ENCODE peak calls at places on chromosome 2, in eight cellular contexts. F is H7, D is AG10803, Q is left kidney, W is right cardiac atrium, A is C1 segment of cervical spinal cord, I is GM20000, O is Kasumi-1. L is an unnamed sample.

GRCh38 chr2:206979365-206979764 is 40.0 kb downstream of the CPO start:
- DNase-seq in W (no peak), D (no peak), Q (no peak), O (no peak), I (no peak), A (no peak), F (no peak), L (no peak)

GRCh38 chr2:74502720-74503505 is 3.5 kb upstream of the LBX2 start:
- DNase-seq in A (no peak), D (peak), F (peak), Q (peak), O (peak), I (peak), W (peak), L (peak)

GRCh38 chr2:168494190-168494711 is 38.2 kb downstream of the CERS6 start:
- DNase-seq in F (no peak), A (no peak), I (no peak), O (peak), D (no peak), W (no peak), Q (no peak), L (no peak)

GRCh38 chr2:55493220-55493619 is 26.3 kb upstream of the CFAP36 start:
- DNase-seq in D (no peak), O (no peak), A (no peak), F (no peak), I (no peak), Q (no peak), W (no peak), L (no peak)

GRCh38 chr2:226655871-226656270 is 143.7 kb downstream of the IRS1 start:
- DNase-seq in A (no peak), Q (no peak), F (no peak), O (no peak), I (no peak), D (peak), W (no peak), L (no peak)

GRCh38 chr2:241074065-241074818 is 27.8 kb downstream of the MTERF4 start:
- DNase-seq in F (no peak), I (no peak), W (no peak), A (no peak), Q (no peak), D (no peak), O (no peak), L (no peak)

GRCh38 chr2:51795248-51795888 is 763.4 kb upstream of the NRXN1 start:
- DNase-seq in D (no peak), Q (peak), A (no peak), O (peak), F (peak), W (no peak), I (no peak), L (no peak)

GRCh38 chr2:12277305-12278034 is 439.3 kb upstream of the TRIB2 start:
- DNase-seq in I (no peak), Q (no peak), D (no peak), W (no peak), O (no peak), F (no peak), A (no peak), L (no peak)

GRCh38 chr2:236656166-236656565 is 86.5 kb downstream of the ACKR3 start:
- DNase-seq in F (no peak), O (no peak), I (no peak), W (no peak), D (no peak), Q (no peak), A (no peak), L (no peak)

GRCh38 chr2:19881221-19881620 is 20.6 kb downstream of the TTC32 start:
- DNase-seq in W (no peak), O (no peak), I (no peak), F (no peak), A (no peak), Q (no peak), D (no peak), L (no peak)

GRCh38 chr2:20929721-20930120 is 106.8 kb upstream of the LDAH start:
- DNase-seq in Q (no peak), I (no peak), A (no peak), F (no peak), D (no peak), O (no peak), W (no peak), L (no peak)

GRCh38 chr2:208183526-208183925 is 6.3 kb downstream of the C2orf80 start:
- DNase-seq in A (no peak), Q (no peak), I (no peak), W (no peak), D (no peak), F (peak), O (no peak), L (no peak)

GRCh38 chr2:43848174-43848573 is 9.4 kb downstream of the ABCG8 start:
- DNase-seq in A (no peak), Q (peak), F (peak), D (no peak), O (peak), I (peak), W (no peak), L (no peak)

GRCh38 chr2:70560452-70560851 is 6.8 kb upstream of the TGFA start:
- DNase-seq in I (no peak), Q (no peak), W (no peak), O (no peak), F (no peak), A (no peak), D (no peak), L (no peak)

GRCh38 chr2:151156943-151157705 is 104.5 kb downstream of the RBM43 start:
- DNase-seq in Q (no peak), A (no peak), I (no peak), F (no peak), O (no peak), W (no peak), D (peak), L (no peak)

GRCh38 chr2:187299122-187299906 is 148.7 kb downstream of the CALCRL start:
- DNase-seq in A (no peak), W (no peak), D (peak), O (peak), Q (no peak), F (peak), I (no peak), L (no peak)

GRCh38 chr2:209578394-209579006 is 154.7 kb downstream of the MAP2 start:
- DNase-seq in A (no peak), O (no peak), F (no peak), I (no peak), W (no peak), D (no peak), Q (peak), L (no peak)

GRCh38 chr2:217849154-217849553 is 153.6 kb downstream of the TNS1 start:
- DNase-seq in O (no peak), F (no peak), D (peak), W (no peak), I (no peak), A (no peak), Q (no peak), L (peak)

GRCh38 chr2:119808516-119809147 is 48.9 kb downstream of the PTPN4 start:
- DNase-seq in O (no peak), A (no peak), I (no peak), Q (no peak), F (no peak), D (no peak), W (no peak), L (no peak)

GRCh38 chr2:65357959-65358294 is 74.5 kb downstream of the SPRED2 start:
- DNase-seq in A (no peak), F (no peak), Q (no peak), I (peak), O (no peak), W (no peak), D (peak), L (no peak)

GRCh38 chr2:113200236-113200635 is 26.5 kb downstream of the PSD4 start:
- DNase-seq in W (no peak), I (no peak), D (no peak), A (no peak), Q (no peak), O (peak), F (peak), L (no peak)

GRCh38 chr2:207901401-207901800 is 123.9 kb downstream of the PLEKHM3 start:
- DNase-seq in F (no peak), O (no peak), Q (no peak), I (no peak), W (no peak), D (no peak), A (no peak), L (no peak)

GRCh38 chr2:55804535-55804934 is 110.9 kb upstream of the PNPT1 start:
- DNase-seq in D (no peak), I (no peak), F (no peak), O (no peak), W (no peak), Q (no peak), A (no peak), L (no peak)

GRCh38 chr2:60413819-60414178 is 139.7 kb downstream of the BCL11A start:
- DNase-seq in W (no peak), I (peak), D (no peak), A (no peak), F (no peak), O (no peak), Q (peak), L (no peak)

GRCh38 chr2:126700073-126700581 is 44.2 kb downstream of the GYPC start:
- DNase-seq in O (no peak), A (no peak), D (peak), W (no peak), I (no peak), Q (peak), F (no peak), L (no peak)

GRCh38 chr2:236670235-236670620 is 100.6 kb downstream of the ACKR3 start:
- DNase-seq in D (no peak), F (no peak), W (no peak), Q (no peak), A (peak), O (no peak), I (no peak), L (no peak)

GRCh38 chr2:20642026-20642971 is 8.6 kb downstream of the HS1BP3 start:
- DNase-seq in A (peak), D (peak), Q (peak), I (peak), O (peak), W (peak), F (peak), L (peak)

GRCh38 chr2:38109732-38110181 is 33.8 kb upstream of the CYP1B1 start:
- DNase-seq in F (no peak), A (no peak), D (peak), I (no peak), W (no peak), Q (peak), O (no peak), L (no peak)

GRCh38 chr2:145591109-145591809 is 1071.3 kb upstream of the ZEB2 start:
- DNase-seq in D (peak), Q (no peak), F (no peak), A (no peak), I (no peak), O (no peak), W (no peak), L (no peak)

GRCh38 chr2:234258562-234259141 is 208.2 kb downstream of the SPP2 start:
- DNase-seq in O (no peak), I (no peak), F (no peak), W (no peak), D (no peak), Q (peak), A (no peak), L (no peak)

L was measured in left ventricle myocardium superior.